ENCODE peak calls at places on chromosomes 13 and 19, in six cellular contexts. K is testis, F is AG10803, O is ovary, D is mucosa of descending colon, C is bronchial epithelial cell. L is an unnamed sample.
A peak's percentile ranks its signal among the peaks of the same experiment; 100 is the strongest.

GRCh38 chr13:46134961-46135522 is 30.2 kb upstream of the CPB2 start:
- DNase-seq in C (peak; percentile 90), D (no peak), K (no peak), F (no peak), O (no peak), L (no peak)

GRCh38 chr19:33394723-33395560 is 21.4 kb downstream of the CEBPG start:
- DNase-seq in O (peak; percentile 29), C (no peak), K (no peak), D (no peak), F (peak; percentile 27), L (no peak)

GRCh38 chr19:51107406-51108065 is 673 bp downstream of the CTU1 start:
- DNase-seq in D (no peak), O (no peak), K (peak; percentile 35), C (no peak), F (peak; percentile 21), L (no peak)

GRCh38 chr19:44260343-44260681 is 626 bp downstream of the ZNF233 start:
- DNase-seq in K (no peak), D (peak; percentile 12), C (no peak), F (no peak), O (no peak), L (no peak)

GRCh38 chr19:7426986-7427385 is 61.8 kb downstream of the PEX11G start:
- DNase-seq in D (no peak), K (no peak), O (no peak), F (no peak), C (no peak), L (no peak)

GRCh38 chr13:32032780-32033179 is 1.2 kb downstream of the FRY start:
- DNase-seq in K (no peak), D (no peak), O (no peak), F (no peak), C (no peak), L (no peak)

GRCh38 chr13:20828540-20829364 is 55.0 kb upstream of the EEF1AKMT1 start:
- DNase-seq in F (peak; percentile 58), D (peak; percentile 52), C (peak; percentile 55), K (no peak), O (no peak), L (no peak)

GRCh38 chr13:95641961-95642621 is 2.4 kb downstream of the DZIP1 start:
- DNase-seq in D (peak; percentile 43), K (peak; percentile 41), F (peak; percentile 60), O (peak; percentile 65), C (no peak), L (no peak)

GRCh38 chr19:47445937-47446402 is 25.7 kb downstream of the SLC8A2 start:
- DNase-seq in C (no peak), F (peak; percentile 14), D (peak; percentile 51), O (peak; percentile 68), K (peak; percentile 87), L (no peak)

GRCh38 chr19:36009220-36009619 is 607 bp upstream of the SYNE4 start:
- DNase-seq in C (peak; percentile 28), O (peak; percentile 83), D (peak; percentile 71), F (peak; percentile 51), K (peak; percentile 77), L (no peak)

GRCh38 chr19:18488838-18489626 is 32.8 kb downstream of the ELL start:
- DNase-seq in D (peak; percentile 44), F (no peak), O (peak; percentile 64), K (peak; percentile 57), C (no peak), L (no peak)

GRCh38 chr13:94722596-94722995 is 10.3 kb upstream of the SOX21 start:
- DNase-seq in K (no peak), F (no peak), O (no peak), C (no peak), D (no peak), L (no peak)

GRCh38 chr13:99353836-99354235 is 46.6 kb upstream of the GPR183 start:
- DNase-seq in C (no peak), O (no peak), F (peak; percentile 15), D (no peak), K (no peak), L (no peak)

GRCh38 chr13:95137096-95137495 is 164.2 kb downstream of the ABCC4 start:
- DNase-seq in F (no peak), K (no peak), D (no peak), O (no peak), C (peak; percentile 21), L (no peak)

GRCh38 chr19:29650988-29651387 is 14.3 kb upstream of the PLEKHF1 start:
- DNase-seq in K (no peak), C (no peak), O (no peak), D (no peak), F (no peak), L (no peak)

GRCh38 chr13:108470921-108471320 is 158.5 kb upstream of the MYO16 start:
- DNase-seq in F (no peak), D (no peak), K (no peak), C (no peak), O (no peak), L (no peak)

GRCh38 chr19:10747271-10747670 is 29.4 kb downstream of the DNM2 start:
- DNase-seq in K (no peak), C (no peak), O (no peak), D (peak; percentile 83), F (no peak), L (no peak)

GRCh38 chr19:47886010-47886559 is at the start of gene SULT2A1:
- DNase-seq in K (no peak), F (no peak), O (no peak), C (no peak), D (no peak), L (no peak)

GRCh38 chr13:75312884-75313520 is 169.0 kb downstream of the TBC1D4 start:
- DNase-seq in F (no peak), D (no peak), K (no peak), C (no peak), O (no peak), L (no peak)

GRCh38 chr19:418761-419632 is 10.1 kb upstream of the C2CD4C start:
- DNase-seq in C (no peak), F (no peak), D (no peak), O (no peak), K (no peak), L (no peak)

GRCh38 chr19:39998511-39998910 is 1.7 kb downstream of the ZNF546 start:
- DNase-seq in C (peak; percentile 74), K (no peak), O (no peak), D (no peak), F (no peak), L (no peak)

GRCh38 chr19:39997595-39998216 is 846 bp downstream of the ZNF546 start:
- DNase-seq in F (peak; percentile 28), D (no peak), K (peak; percentile 23), C (no peak), O (no peak), L (no peak)

GRCh38 chr19:39996218-39996810 is 546 bp upstream of the ZNF546 start:
- DNase-seq in K (peak; percentile 28), O (no peak), D (peak; percentile 30), C (peak; percentile 65), F (peak; percentile 61), L (no peak)

GRCh38 chr19:39995794-39996193 is 1.1 kb upstream of the ZNF546 start:
- DNase-seq in F (no peak), K (no peak), O (no peak), C (no peak), D (no peak), L (no peak)

GRCh38 chr19:39996811-39997594 is at the start of gene ZNF546:
- DNase-seq in F (peak; percentile 87), K (peak; percentile 96), D (peak; percentile 95), O (peak; percentile 90), C (peak; percentile 86), L (peak; percentile 36)
- TF ChIP-seq CTCF in F (no peak), K (no peak), D (no peak), O (no peak), C (no peak), L (no peak)

DNA sequence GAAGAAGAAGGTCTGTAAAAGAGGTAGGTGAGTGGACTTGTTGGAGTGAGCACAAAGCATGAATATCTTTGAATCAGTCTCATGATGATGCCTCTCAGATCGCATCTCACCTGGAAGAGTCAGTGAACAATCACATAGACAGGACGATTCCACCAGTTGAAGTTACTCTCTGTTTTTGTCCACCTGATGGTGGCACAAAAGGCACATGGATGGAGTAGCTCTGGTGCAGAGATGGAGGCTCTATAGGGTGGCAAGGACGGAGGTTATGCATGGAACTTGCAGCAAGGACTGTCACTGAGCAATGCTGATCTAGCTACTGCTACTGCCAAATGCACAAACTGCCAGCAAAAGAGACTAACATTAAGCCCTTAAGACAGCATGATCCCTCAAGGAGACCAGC is 10.3 kb upstream of the MYCBP2 start:
- DNase-seq in O (no peak), D (no peak), F (no peak), K (no peak), C (no peak), L (no peak)
- TF ChIP-seq CTCF in O (no peak), D (no peak), F (no peak), K (no peak), C (no peak), L (no peak)

DNA sequence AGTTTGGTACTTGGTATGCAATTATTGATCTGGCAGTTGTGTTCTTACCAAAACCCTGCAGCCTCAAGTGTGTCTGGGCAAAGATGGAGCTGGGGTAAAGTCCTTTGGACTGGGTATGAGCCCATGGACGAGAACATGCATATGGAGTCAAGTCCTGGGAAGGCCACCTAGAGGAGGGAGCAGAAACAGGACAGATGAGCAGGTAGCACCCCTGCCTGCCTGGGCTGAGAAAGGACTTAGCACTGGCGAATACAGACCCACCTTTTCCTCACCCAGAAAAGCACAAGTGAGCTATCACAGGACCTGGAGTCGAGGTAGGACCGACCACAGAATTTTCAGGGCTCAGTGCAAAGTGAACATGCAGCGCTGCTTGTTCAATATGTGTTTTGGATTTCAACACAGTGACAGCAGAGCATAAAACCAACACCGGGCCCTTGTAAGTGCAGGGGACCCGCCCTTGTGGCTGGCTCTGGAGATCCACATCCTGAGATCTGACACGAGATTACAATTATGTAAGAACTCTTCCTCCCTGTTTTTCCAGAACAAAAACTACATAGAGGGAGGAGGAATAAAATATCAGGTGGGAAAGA is 25.9 kb downstream of the IGFL2 start:
- DNase-seq in C (no peak), O (no peak), F (no peak), D (no peak), K (no peak), L (no peak)
- TF ChIP-seq CTCF in C (no peak), O (no peak), F (no peak), D (no peak), K (no peak), L (no peak)

GRCh38 chr13:73737214-73737613 is 397.0 kb downstream of the KLF12 start:
- DNase-seq in F (no peak), K (no peak), O (no peak), C (no peak), D (no peak), L (no peak)

GRCh38 chr13:73741742-73742141 is 392.5 kb downstream of the KLF12 start:
- DNase-seq in F (no peak), D (no peak), C (no peak), K (no peak), O (no peak), L (no peak)

GRCh38 chr13:73738626-73739025 is 395.6 kb downstream of the KLF12 start:
- DNase-seq in F (peak; percentile 41), K (no peak), O (no peak), D (no peak), C (no peak), L (no peak)

GRCh38 chr13:73741111-73741510 is 393.1 kb downstream of the KLF12 start:
- DNase-seq in K (no peak), C (no peak), D (no peak), F (peak; percentile 8), O (no peak), L (no peak)

DNA sequence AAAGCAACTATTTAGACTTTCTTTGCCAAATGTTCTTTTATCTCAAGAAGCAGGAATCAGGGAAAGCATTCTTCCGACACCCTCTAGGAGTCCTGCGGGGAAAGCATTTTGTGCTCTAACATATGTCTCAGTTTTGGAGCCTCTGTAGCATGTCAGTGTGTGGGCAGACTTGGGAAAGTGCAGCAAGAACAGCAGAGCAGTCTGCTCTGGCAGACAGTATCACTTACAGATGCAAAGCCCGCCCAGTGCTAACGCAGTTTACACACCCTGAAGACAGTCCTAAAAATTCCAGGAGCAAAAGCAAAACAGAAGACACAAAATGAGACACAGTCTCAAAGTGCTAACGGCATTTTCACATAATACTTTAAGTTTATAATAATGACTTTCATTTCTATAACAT is 393.5 kb downstream of the KLF12 start:
- DNase-seq in D (no peak), C (no peak), O (peak; percentile 34), K (peak; percentile 22), F (peak; percentile 79), L (no peak)
- TF ChIP-seq CTCF in D (no peak), C (no peak), O (no peak), K (no peak), F (peak; percentile 26), L (no peak)